ENCODE peak calls at places on chromosomes 3 and 15, in four cellular contexts. B is neural crest cell, G is Calu3, O is Peyer's patch. F is an unnamed sample.

GRCh38 chr15:29883126-29883525 is 60.9 kb upstream of the TJP1 start:
- DNase-seq in B (no peak), G (no peak), O (no peak), F (no peak)

GRCh38 chr3:77420316-77420715 is 380.4 kb downstream of the ROBO2 start:
- DNase-seq in B (no peak), G (no peak), O (no peak), F (no peak)

GRCh38 chr15:28127036-28127435 is 27.9 kb upstream of the OCA2 start:
- DNase-seq in B (no peak), G (no peak), O (no peak), F (no peak)

GRCh38 chr3:177724020-177724638 is 526.8 kb upstream of the TBL1XR1 start:
- DNase-seq in B (no peak), G (no peak), O (no peak), F (no peak)

GRCh38 chr3:108448593-108448992 is 61.8 kb downstream of the MYH15 start:
- DNase-seq in B (no peak), G (no peak), O (no peak), F (no peak)

GRCh38 chr3:107525101-107525953 is 2.6 kb downstream of the BBX start:
- DNase-seq in B (peak; percentile 12), G (peak; percentile 44), O (peak; percentile 24), F (no peak)

GRCh38 chr3:73007992-73008712 is 11.5 kb downstream of the PPP4R2 start:
- DNase-seq in B (no peak), G (no peak), O (no peak), F (no peak)

GRCh38 chr15:39968273-39969001 is 34.5 kb downstream of the EIF2AK4 start:
- DNase-seq in B (no peak), G (no peak), O (no peak), F (no peak)

GRCh38 chr3:54307616-54308180 is 185.3 kb downstream of the CACNA2D3 start:
- DNase-seq in B (no peak), G (no peak), O (no peak), F (no peak)

GRCh38 chr15:90762109-90762508 is 45.0 kb downstream of the BLM start:
- DNase-seq in B (no peak), G (no peak), O (no peak), F (no peak)

GRCh38 chr3:37861540-37862051 is at the start of gene CTDSPL:
- DNase-seq in B (peak; percentile 27), G (peak; percentile 50), O (no peak), F (no peak)

GRCh38 chr3:186002884-186003472 is 65.2 kb upstream of the TRA2B start:
- DNase-seq in B (no peak), G (peak; percentile 30), O (no peak), F (no peak)

GRCh38 chr3:12759097-12759679 is at the start of gene TMEM40:
- DNase-seq in B (no peak), G (peak; percentile 41), O (no peak), F (no peak)

GRCh38 chr3:178003756-178004155 is 532.5 kb upstream of the KCNMB2 start:
- DNase-seq in B (no peak), G (no peak), O (no peak), F (no peak)

GRCh38 chr3:55750525-55750924 is 263.4 kb upstream of the WNT5A start:
- DNase-seq in B (no peak), G (no peak), O (no peak), F (no peak)

GRCh38 chr15:63056843-63057242 is 14.3 kb downstream of the TPM1 start:
- DNase-seq in B (no peak), G (no peak), O (no peak), F (no peak)

GRCh38 chr3:186133980-186134379 is 25.1 kb upstream of the ETV5 start:
- DNase-seq in B (no peak), G (no peak), O (no peak), F (no peak)

GRCh38 chr3:127986803-127987202 is 65.4 kb upstream of the SEC61A1 start:
- DNase-seq in B (no peak), G (no peak), O (no peak), F (no peak)

GRCh38 chr3:149368850-149369497 is 8.5 kb downstream of the TM4SF1 start:
- DNase-seq in B (no peak), G (no peak), O (no peak), F (no peak)

GRCh38 chr15:39511915-39512260 is 69.0 kb upstream of the THBS1 start:
- DNase-seq in B (no peak), G (no peak), O (no peak), F (no peak)

GRCh38 chr3:67415504-67415903 is 238.9 kb downstream of the SUCLG2 start:
- DNase-seq in B (no peak), G (no peak), O (no peak), F (no peak)

GRCh38 chr15:91329914-91330313 is 229.9 kb downstream of the SV2B start:
- DNase-seq in B (no peak), G (no peak), O (no peak), F (no peak)

GRCh38 chr15:38699633-38700230 is 135.1 kb upstream of the RASGRP1 start:
- DNase-seq in B (peak; percentile 60), G (peak; percentile 63), O (peak; percentile 76), F (no peak)

GRCh38 chr3:193157051-193157450 is 84.0 kb upstream of the PLAAT1 start:
- DNase-seq in B (no peak), G (no peak), O (no peak), F (no peak)

GRCh38 chr15:34883042-34883441 is 86.5 kb downstream of the AQR start:
- DNase-seq in B (no peak), G (no peak), O (no peak), F (no peak)

GRCh38 chr3:70806556-70806955 is 494.1 kb upstream of the MDFIC2 start:
- DNase-seq in B (no peak), G (no peak), O (no peak), F (no peak)

GRCh38 chr3:197352382-197352781 is 54.0 kb upstream of the DLG1 start:
- DNase-seq in B (no peak), G (no peak), O (no peak), F (no peak)

GRCh38 chr3:159669024-159669476 is 319.6 kb upstream of the IL12A start:
- DNase-seq in B (no peak), G (peak; percentile 61), O (no peak), F (no peak)

F was measured in cerebellar nuclear complex.